ENCODE peak calls at places on chromosomes 11 and 22, in five cellular contexts. One of them, this sample, is unnamed.

GRCh38 chr11:27723685-27724084 is 23.4 kb upstream of the BDNF start:
- DNase-seq in SJSA1: no peak
- DNase-seq in DMS79: no peak
- DNase-seq in T-helper 9 cell: no peak
- DNase-seq in activated CD4-positive, alpha-beta T cell treated with anti-CD3 and anti-CD28 coated beads for 48 hours: no peak
- DNase-seq in this sample: no peak

GRCh38 chr11:61141601-61142028 is 19.6 kb downstream of the VPS37C start:
- DNase-seq in activated CD4-positive, alpha-beta T cell treated with anti-CD3 and anti-CD28 coated beads for 48 hours: no peak
- DNase-seq in T-helper 9 cell: no peak
- DNase-seq in DMS79: peak; percentile 78
- DNase-seq in SJSA1: no peak
- DNase-seq in this sample: no peak

GRCh38 chr11:44010789-44011251 is 37.0 kb upstream of the ACCSL start:
- DNase-seq in T-helper 9 cell: no peak
- DNase-seq in SJSA1: peak; percentile 32
- DNase-seq in activated CD4-positive, alpha-beta T cell treated with anti-CD3 and anti-CD28 coated beads for 48 hours: no peak
- DNase-seq in DMS79: no peak
- DNase-seq in this sample: no peak

GRCh38 chr11:67484847-67485311 is 2.1 kb downstream of the AIP start:
- DNase-seq in DMS79: no peak
- DNase-seq in activated CD4-positive, alpha-beta T cell treated with anti-CD3 and anti-CD28 coated beads for 48 hours: peak; percentile 84
- DNase-seq in SJSA1: no peak
- DNase-seq in T-helper 9 cell: peak; percentile 52
- DNase-seq in this sample: peak; percentile 47

GRCh38 chr11:47672283-47672730 is 29.9 kb upstream of the MTCH2 start:
- DNase-seq in DMS79: no peak
- DNase-seq in activated CD4-positive, alpha-beta T cell treated with anti-CD3 and anti-CD28 coated beads for 48 hours: no peak
- DNase-seq in T-helper 9 cell: no peak
- DNase-seq in SJSA1: no peak
- DNase-seq in this sample: no peak

GRCh38 chr11:2830030-2830812 is 55.4 kb downstream of the CDKN1C start:
- DNase-seq in T-helper 9 cell: no peak
- DNase-seq in SJSA1: no peak
- DNase-seq in DMS79: no peak
- DNase-seq in activated CD4-positive, alpha-beta T cell treated with anti-CD3 and anti-CD28 coated beads for 48 hours: no peak
- DNase-seq in this sample: no peak

GRCh38 chr11:128909438-128910125 is 18.4 kb downstream of the KCNJ5 start:
- DNase-seq in SJSA1: no peak
- DNase-seq in activated CD4-positive, alpha-beta T cell treated with anti-CD3 and anti-CD28 coated beads for 48 hours: no peak
- DNase-seq in DMS79: no peak
- DNase-seq in T-helper 9 cell: no peak
- DNase-seq in this sample: no peak

GRCh38 chr11:77497368-77497767 is 23.5 kb upstream of the PAK1 start:
- DNase-seq in SJSA1: no peak
- DNase-seq in DMS79: no peak
- DNase-seq in activated CD4-positive, alpha-beta T cell treated with anti-CD3 and anti-CD28 coated beads for 48 hours: no peak
- DNase-seq in T-helper 9 cell: no peak
- DNase-seq in this sample: no peak

GRCh38 chr11:35146074-35146521 is 7.1 kb downstream of the CD44 start:
- DNase-seq in SJSA1: no peak
- DNase-seq in activated CD4-positive, alpha-beta T cell treated with anti-CD3 and anti-CD28 coated beads for 48 hours: peak; percentile 87
- DNase-seq in T-helper 9 cell: no peak
- DNase-seq in DMS79: no peak
- DNase-seq in this sample: peak; percentile 63

GRCh38 chr22:17102297-17102667 is 17.5 kb downstream of the IL17RA start:
- DNase-seq in SJSA1: no peak
- DNase-seq in T-helper 9 cell: no peak
- DNase-seq in DMS79: no peak
- DNase-seq in activated CD4-positive, alpha-beta T cell treated with anti-CD3 and anti-CD28 coated beads for 48 hours: no peak
- DNase-seq in this sample: no peak

GRCh38 chr22:44031111-44031963 is 7.2 kb downstream of the PARVB start:
- DNase-seq in SJSA1: no peak
- DNase-seq in activated CD4-positive, alpha-beta T cell treated with anti-CD3 and anti-CD28 coated beads for 48 hours: peak; percentile 23
- DNase-seq in T-helper 9 cell: no peak
- DNase-seq in DMS79: no peak
- DNase-seq in this sample: no peak

GRCh38 chr11:12541588-12542151 is 132.6 kb upstream of the TEAD1 start:
- DNase-seq in SJSA1: peak; percentile 24
- DNase-seq in activated CD4-positive, alpha-beta T cell treated with anti-CD3 and anti-CD28 coated beads for 48 hours: no peak
- DNase-seq in DMS79: no peak
- DNase-seq in T-helper 9 cell: no peak
- DNase-seq in this sample: no peak

GRCh38 chr11:130102457-130103249 is 33.0 kb downstream of the APLP2 start:
- DNase-seq in SJSA1: no peak
- DNase-seq in activated CD4-positive, alpha-beta T cell treated with anti-CD3 and anti-CD28 coated beads for 48 hours: no peak
- DNase-seq in T-helper 9 cell: no peak
- DNase-seq in DMS79: no peak
- DNase-seq in this sample: no peak

GRCh38 chr11:113082501-113082900 is 121.3 kb downstream of the NCAM1 start:
- DNase-seq in activated CD4-positive, alpha-beta T cell treated with anti-CD3 and anti-CD28 coated beads for 48 hours: no peak
- DNase-seq in SJSA1: no peak
- DNase-seq in T-helper 9 cell: no peak
- DNase-seq in DMS79: no peak
- DNase-seq in this sample: no peak

GRCh38 chr11:82889133-82890001 is 10.9 kb downstream of the PRCP start:
- DNase-seq in DMS79: no peak
- DNase-seq in T-helper 9 cell: no peak
- DNase-seq in activated CD4-positive, alpha-beta T cell treated with anti-CD3 and anti-CD28 coated beads for 48 hours: no peak
- DNase-seq in SJSA1: no peak
- DNase-seq in this sample: no peak

GRCh38 chr22:23574371-23574811 is 5.7 kb downstream of the IGLL1 start:
- DNase-seq in DMS79: no peak
- DNase-seq in activated CD4-positive, alpha-beta T cell treated with anti-CD3 and anti-CD28 coated beads for 48 hours: no peak
- DNase-seq in SJSA1: no peak
- DNase-seq in T-helper 9 cell: no peak
- DNase-seq in this sample: no peak

GRCh38 chr11:112975493-112975892 is 14.3 kb downstream of the NCAM1 start:
- DNase-seq in DMS79: no peak
- DNase-seq in activated CD4-positive, alpha-beta T cell treated with anti-CD3 and anti-CD28 coated beads for 48 hours: no peak
- DNase-seq in T-helper 9 cell: no peak
- DNase-seq in SJSA1: no peak
- DNase-seq in this sample: no peak

GRCh38 chr11:35235944-35236666 is 97.1 kb downstream of the CD44 start:
- DNase-seq in activated CD4-positive, alpha-beta T cell treated with anti-CD3 and anti-CD28 coated beads for 48 hours: peak; percentile 69
- DNase-seq in SJSA1: no peak
- DNase-seq in DMS79: no peak
- DNase-seq in T-helper 9 cell: peak; percentile 59
- DNase-seq in this sample: peak; percentile 72

GRCh38 chr11:119795231-119795630 is 66.2 kb upstream of the NECTIN1 start:
- DNase-seq in DMS79: no peak
- DNase-seq in SJSA1: peak; percentile 53
- DNase-seq in T-helper 9 cell: no peak
- DNase-seq in activated CD4-positive, alpha-beta T cell treated with anti-CD3 and anti-CD28 coated beads for 48 hours: no peak
- DNase-seq in this sample: no peak

GRCh38 chr11:73854680-73855079 is 22.0 kb downstream of the COA4 start:
- DNase-seq in activated CD4-positive, alpha-beta T cell treated with anti-CD3 and anti-CD28 coated beads for 48 hours: no peak
- DNase-seq in SJSA1: no peak
- DNase-seq in DMS79: no peak
- DNase-seq in T-helper 9 cell: no peak
- DNase-seq in this sample: no peak

GRCh38 chr22:44068422-44069191 is 44.5 kb downstream of the PARVB start:
- DNase-seq in DMS79: no peak
- DNase-seq in T-helper 9 cell: no peak
- DNase-seq in SJSA1: no peak
- DNase-seq in activated CD4-positive, alpha-beta T cell treated with anti-CD3 and anti-CD28 coated beads for 48 hours: no peak
- DNase-seq in this sample: no peak

GRCh38 chr11:70270104-70270876 is at the start of gene PPFIA1:
- DNase-seq in T-helper 9 cell: peak; percentile 94
- DNase-seq in activated CD4-positive, alpha-beta T cell treated with anti-CD3 and anti-CD28 coated beads for 48 hours: peak; percentile 96
- DNase-seq in DMS79: peak; percentile 85
- DNase-seq in SJSA1: peak; percentile 99
- DNase-seq in this sample: peak; percentile 92

GRCh38 chr11:32433249-32434115 is 1.9 kb downstream of the WT1 start:
- DNase-seq in DMS79: no peak
- DNase-seq in SJSA1: no peak
- DNase-seq in T-helper 9 cell: no peak
- DNase-seq in activated CD4-positive, alpha-beta T cell treated with anti-CD3 and anti-CD28 coated beads for 48 hours: no peak
- DNase-seq in this sample: no peak

GRCh38 chr11:66713746-66714480 is 15.1 kb downstream of the SPTBN2 start:
- DNase-seq in SJSA1: no peak
- DNase-seq in DMS79: no peak
- DNase-seq in T-helper 9 cell: no peak
- DNase-seq in activated CD4-positive, alpha-beta T cell treated with anti-CD3 and anti-CD28 coated beads for 48 hours: no peak
- DNase-seq in this sample: no peak

GRCh38 chr11:73072935-73073481 is 69.1 kb downstream of the FCHSD2 start:
- DNase-seq in SJSA1: no peak
- DNase-seq in T-helper 9 cell: no peak
- DNase-seq in DMS79: peak; percentile 9
- DNase-seq in activated CD4-positive, alpha-beta T cell treated with anti-CD3 and anti-CD28 coated beads for 48 hours: no peak
- DNase-seq in this sample: no peak

GRCh38 chr11:134226806-134227325 is 2.4 kb downstream of the VPS26B start:
- DNase-seq in SJSA1: no peak
- DNase-seq in activated CD4-positive, alpha-beta T cell treated with anti-CD3 and anti-CD28 coated beads for 48 hours: no peak
- DNase-seq in T-helper 9 cell: no peak
- DNase-seq in DMS79: no peak
- DNase-seq in this sample: no peak

GRCh38 chr22:37317698-37318210 is 35.4 kb downstream of the CYTH4 start:
- DNase-seq in SJSA1: no peak
- DNase-seq in DMS79: no peak
- DNase-seq in activated CD4-positive, alpha-beta T cell treated with anti-CD3 and anti-CD28 coated beads for 48 hours: no peak
- DNase-seq in T-helper 9 cell: no peak
- DNase-seq in this sample: no peak

GRCh38 chr11:77677138-77677537 is 39.5 kb upstream of the CLNS1A start:
- DNase-seq in activated CD4-positive, alpha-beta T cell treated with anti-CD3 and anti-CD28 coated beads for 48 hours: no peak
- DNase-seq in SJSA1: no peak
- DNase-seq in DMS79: no peak
- DNase-seq in T-helper 9 cell: no peak
- DNase-seq in this sample: no peak

GRCh38 chr11:100769165-100769564 is 82.1 kb downstream of the ARHGAP42 start:
- DNase-seq in DMS79: no peak
- DNase-seq in activated CD4-positive, alpha-beta T cell treated with anti-CD3 and anti-CD28 coated beads for 48 hours: no peak
- DNase-seq in SJSA1: no peak
- DNase-seq in T-helper 9 cell: no peak
- DNase-seq in this sample: no peak

GRCh38 chr22:28012811-28013460 is 93.9 kb upstream of the PITPNB start:
- DNase-seq in SJSA1: no peak
- DNase-seq in DMS79: no peak
- DNase-seq in T-helper 9 cell: no peak
- DNase-seq in activated CD4-positive, alpha-beta T cell treated with anti-CD3 and anti-CD28 coated beads for 48 hours: no peak
- DNase-seq in this sample: no peak

GRCh38 chr11:33829430-33830141 is 55.3 kb upstream of the FBXO3 start:
- DNase-seq in DMS79: peak; percentile 60
- DNase-seq in T-helper 9 cell: peak; percentile 37
- DNase-seq in SJSA1: peak; percentile 62
- DNase-seq in activated CD4-positive, alpha-beta T cell treated with anti-CD3 and anti-CD28 coated beads for 48 hours: peak; percentile 71
- DNase-seq in this sample: no peak

GRCh38 chr11:20156280-20156875 is 3.9 kb downstream of the DBX1 start:
- DNase-seq in SJSA1: no peak
- DNase-seq in activated CD4-positive, alpha-beta T cell treated with anti-CD3 and anti-CD28 coated beads for 48 hours: peak; percentile 55
- DNase-seq in T-helper 9 cell: peak; percentile 47
- DNase-seq in DMS79: no peak
- DNase-seq in this sample: peak; percentile 25

GRCh38 chr11:729492-730074 is 17.7 kb upstream of the TALDO1 start:
- DNase-seq in T-helper 9 cell: no peak
- DNase-seq in DMS79: no peak
- DNase-seq in SJSA1: no peak
- DNase-seq in activated CD4-positive, alpha-beta T cell treated with anti-CD3 and anti-CD28 coated beads for 48 hours: no peak
- DNase-seq in this sample: no peak

GRCh38 chr22:30205281-30206115 is 41.1 kb downstream of the LIF start:
- DNase-seq in DMS79: no peak
- DNase-seq in activated CD4-positive, alpha-beta T cell treated with anti-CD3 and anti-CD28 coated beads for 48 hours: no peak
- DNase-seq in T-helper 9 cell: no peak
- DNase-seq in SJSA1: peak; percentile 93
- DNase-seq in this sample: no peak

GRCh38 chr11:84019576-84020194 is 733.5 kb upstream of the CCDC90B start:
- DNase-seq in activated CD4-positive, alpha-beta T cell treated with anti-CD3 and anti-CD28 coated beads for 48 hours: no peak
- DNase-seq in T-helper 9 cell: no peak
- DNase-seq in DMS79: no peak
- DNase-seq in SJSA1: no peak
- DNase-seq in this sample: no peak

GRCh38 chr11:115950660-115951059 is 446.4 kb upstream of the CADM1 start:
- DNase-seq in SJSA1: no peak
- DNase-seq in DMS79: no peak
- DNase-seq in activated CD4-positive, alpha-beta T cell treated with anti-CD3 and anti-CD28 coated beads for 48 hours: no peak
- DNase-seq in T-helper 9 cell: no peak
- DNase-seq in this sample: no peak

This sample was measured in T-helper 22 cell.